ENCODE peak calls at places on chromosomes 4 and X, in ten cellular contexts. One of them, this sample, is unnamed.

GRCh38 chr4:75015627-75016026 is 82.7 kb downstream of the PARM1 start:
- DNase-seq in RKO: no peak
- DNase-seq in stimulated activated CD4-positive, alpha-beta T cell treated with anti-CD3 and anti-CD28 coated beads, Interleukin-15, amount 100 ng/mL, for 24 hours: no peak
- DNase-seq in left ventricle myocardium superior: peak
- DNase-seq in NCI-H1105: no peak
- DNase-seq in iris pigment epithelial cell: no peak
- DNase-seq in NCI-H1092 treated with DMSO at 0.1 percent for 48 hours: no peak
- DNase-seq in amniotic stem cell: no peak
- DNase-seq in T-helper 2 cell: no peak
- DNase-seq in NCI-H146: no peak
- DNase-seq in this sample: no peak

GRCh38 chrX:96407043-96407442 is 277.6 kb upstream of the DIAPH2 start:
- DNase-seq in left ventricle myocardium superior: peak
- DNase-seq in iris pigment epithelial cell: peak
- DNase-seq in NCI-H1105: peak
- DNase-seq in RKO: no peak
- DNase-seq in T-helper 2 cell: no peak
- DNase-seq in NCI-H1092 treated with DMSO at 0.1 percent for 48 hours: no peak
- DNase-seq in amniotic stem cell: no peak
- DNase-seq in stimulated activated CD4-positive, alpha-beta T cell treated with anti-CD3 and anti-CD28 coated beads, Interleukin-15, amount 100 ng/mL, for 24 hours: no peak
- DNase-seq in NCI-H146: no peak
- DNase-seq in this sample: no peak

GRCh38 chr4:75990129-75990528 is 616 bp downstream of the SDAD1 start:
- DNase-seq in left ventricle myocardium superior: no peak
- DNase-seq in NCI-H1105: no peak
- DNase-seq in amniotic stem cell: no peak
- DNase-seq in T-helper 2 cell: no peak
- DNase-seq in stimulated activated CD4-positive, alpha-beta T cell treated with anti-CD3 and anti-CD28 coated beads, Interleukin-15, amount 100 ng/mL, for 24 hours: no peak
- DNase-seq in NCI-H1092 treated with DMSO at 0.1 percent for 48 hours: no peak
- DNase-seq in NCI-H146: no peak
- DNase-seq in iris pigment epithelial cell: peak
- DNase-seq in RKO: peak
- DNase-seq in this sample: no peak

GRCh38 chr4:154018659-154019058 is 229.8 kb upstream of the SFRP2 start:
- DNase-seq in NCI-H1105: no peak
- DNase-seq in RKO: no peak
- DNase-seq in T-helper 2 cell: no peak
- DNase-seq in amniotic stem cell: no peak
- DNase-seq in left ventricle myocardium superior: no peak
- DNase-seq in NCI-H146: no peak
- DNase-seq in stimulated activated CD4-positive, alpha-beta T cell treated with anti-CD3 and anti-CD28 coated beads, Interleukin-15, amount 100 ng/mL, for 24 hours: peak
- DNase-seq in iris pigment epithelial cell: no peak
- DNase-seq in NCI-H1092 treated with DMSO at 0.1 percent for 48 hours: no peak
- DNase-seq in this sample: no peak

GRCh38 chr4:82842593-82842992 is 44.0 kb upstream of the SCD5 start:
- DNase-seq in NCI-H1092 treated with DMSO at 0.1 percent for 48 hours: no peak
- DNase-seq in stimulated activated CD4-positive, alpha-beta T cell treated with anti-CD3 and anti-CD28 coated beads, Interleukin-15, amount 100 ng/mL, for 24 hours: no peak
- DNase-seq in NCI-H1105: no peak
- DNase-seq in amniotic stem cell: no peak
- DNase-seq in RKO: peak
- DNase-seq in iris pigment epithelial cell: peak
- DNase-seq in NCI-H146: no peak
- DNase-seq in T-helper 2 cell: no peak
- DNase-seq in left ventricle myocardium superior: no peak
- DNase-seq in this sample: no peak

GRCh38 chrX:71366674-71367256 is 608 bp downstream of the TAF1 start:
- DNase-seq in amniotic stem cell: no peak
- DNase-seq in iris pigment epithelial cell: peak
- DNase-seq in NCI-H1105: no peak
- DNase-seq in left ventricle myocardium superior: peak
- DNase-seq in stimulated activated CD4-positive, alpha-beta T cell treated with anti-CD3 and anti-CD28 coated beads, Interleukin-15, amount 100 ng/mL, for 24 hours: peak
- DNase-seq in NCI-H1092 treated with DMSO at 0.1 percent for 48 hours: no peak
- DNase-seq in RKO: peak
- DNase-seq in T-helper 2 cell: no peak
- DNase-seq in NCI-H146: peak
- DNase-seq in this sample: peak

GRCh38 chrX:120269379-120270035 is 18.9 kb downstream of the ZBTB33 start:
- DNase-seq in T-helper 2 cell: no peak
- DNase-seq in left ventricle myocardium superior: no peak
- DNase-seq in RKO: no peak
- DNase-seq in NCI-H1092 treated with DMSO at 0.1 percent for 48 hours: no peak
- DNase-seq in iris pigment epithelial cell: peak
- DNase-seq in amniotic stem cell: no peak
- DNase-seq in stimulated activated CD4-positive, alpha-beta T cell treated with anti-CD3 and anti-CD28 coated beads, Interleukin-15, amount 100 ng/mL, for 24 hours: no peak
- DNase-seq in NCI-H1105: no peak
- DNase-seq in NCI-H146: no peak
- DNase-seq in this sample: no peak

GRCh38 chrX:335758-336155 is 17.2 kb upstream of the GTPBP6 start:
- DNase-seq in amniotic stem cell: no peak
- DNase-seq in T-helper 2 cell: no peak
- DNase-seq in stimulated activated CD4-positive, alpha-beta T cell treated with anti-CD3 and anti-CD28 coated beads, Interleukin-15, amount 100 ng/mL, for 24 hours: no peak
- DNase-seq in RKO: no peak
- DNase-seq in NCI-H1092 treated with DMSO at 0.1 percent for 48 hours: no peak
- DNase-seq in iris pigment epithelial cell: no peak
- DNase-seq in NCI-H1105: no peak
- DNase-seq in NCI-H146: no peak
- DNase-seq in left ventricle myocardium superior: peak
- DNase-seq in this sample: no peak

GRCh38 chr4:152356428-152357034 is 179.4 kb downstream of the FBXW7 start:
- DNase-seq in NCI-H146: no peak
- DNase-seq in NCI-H1105: no peak
- DNase-seq in iris pigment epithelial cell: peak
- DNase-seq in RKO: peak
- DNase-seq in stimulated activated CD4-positive, alpha-beta T cell treated with anti-CD3 and anti-CD28 coated beads, Interleukin-15, amount 100 ng/mL, for 24 hours: no peak
- DNase-seq in T-helper 2 cell: no peak
- DNase-seq in amniotic stem cell: no peak
- DNase-seq in NCI-H1092 treated with DMSO at 0.1 percent for 48 hours: no peak
- DNase-seq in left ventricle myocardium superior: no peak
- DNase-seq in this sample: no peak

GRCh38 chrX:144849141-144849540 is 398.2 kb upstream of the SPANXN1 start:
- DNase-seq in stimulated activated CD4-positive, alpha-beta T cell treated with anti-CD3 and anti-CD28 coated beads, Interleukin-15, amount 100 ng/mL, for 24 hours: no peak
- DNase-seq in NCI-H146: no peak
- DNase-seq in RKO: no peak
- DNase-seq in iris pigment epithelial cell: peak
- DNase-seq in left ventricle myocardium superior: no peak
- DNase-seq in NCI-H1092 treated with DMSO at 0.1 percent for 48 hours: no peak
- DNase-seq in NCI-H1105: no peak
- DNase-seq in amniotic stem cell: no peak
- DNase-seq in T-helper 2 cell: no peak
- DNase-seq in this sample: no peak

GRCh38 chrX:150464001-150464400 is 100.9 kb downstream of the MAMLD1 start:
- DNase-seq in NCI-H146: no peak
- DNase-seq in left ventricle myocardium superior: no peak
- DNase-seq in T-helper 2 cell: no peak
- DNase-seq in RKO: no peak
- DNase-seq in amniotic stem cell: no peak
- DNase-seq in NCI-H1105: no peak
- DNase-seq in iris pigment epithelial cell: no peak
- DNase-seq in NCI-H1092 treated with DMSO at 0.1 percent for 48 hours: no peak
- DNase-seq in stimulated activated CD4-positive, alpha-beta T cell treated with anti-CD3 and anti-CD28 coated beads, Interleukin-15, amount 100 ng/mL, for 24 hours: no peak
- DNase-seq in this sample: no peak

GRCh38 chr4:142703694-142704309 is 142.3 kb downstream of the INPP4B start:
- DNase-seq in NCI-H1105: no peak
- DNase-seq in T-helper 2 cell: no peak
- DNase-seq in NCI-H146: no peak
- DNase-seq in stimulated activated CD4-positive, alpha-beta T cell treated with anti-CD3 and anti-CD28 coated beads, Interleukin-15, amount 100 ng/mL, for 24 hours: no peak
- DNase-seq in NCI-H1092 treated with DMSO at 0.1 percent for 48 hours: no peak
- DNase-seq in amniotic stem cell: no peak
- DNase-seq in iris pigment epithelial cell: no peak
- DNase-seq in left ventricle myocardium superior: no peak
- DNase-seq in RKO: no peak
- DNase-seq in this sample: no peak

GRCh38 chr4:27917381-27917780 is 1056.7 kb downstream of the STIM2 start:
- DNase-seq in left ventricle myocardium superior: no peak
- DNase-seq in T-helper 2 cell: no peak
- DNase-seq in stimulated activated CD4-positive, alpha-beta T cell treated with anti-CD3 and anti-CD28 coated beads, Interleukin-15, amount 100 ng/mL, for 24 hours: no peak
- DNase-seq in amniotic stem cell: no peak
- DNase-seq in iris pigment epithelial cell: no peak
- DNase-seq in NCI-H1092 treated with DMSO at 0.1 percent for 48 hours: no peak
- DNase-seq in NCI-H1105: no peak
- DNase-seq in NCI-H146: no peak
- DNase-seq in RKO: no peak
- DNase-seq in this sample: no peak